ENCODE peak calls at places on chromosomes 16 and 17, in six cellular contexts. J is GM03348; Q is T-helper 1 cell; G is activated CD4-positive, alpha-beta memory T cell treated with anti-CD3 and anti-CD28 coated beads, Interleukin-2, amount 10 ng/mL, durations not matched to agents 7 days and 5 days; Y is mesothelial cell of epicardium; N is NCI-H2081. V is an unnamed sample.

GRCh38 chr16:11683140-11683539 is 14.9 kb downstream of the SNN start:
- DNase-seq in J (no peak), Q (no peak), G (no peak), Y (no peak), N (no peak), V (no peak)

GRCh38 chr16:17474572-17474971 is 3.8 kb upstream of the XYLT1 start:
- DNase-seq in J (no peak), Q (no peak), G (no peak), Y (no peak), N (no peak), V (peak)

GRCh38 chr17:8119575-8120519 is 1.5 kb upstream of the ALOXE3 start:
- DNase-seq in J (peak), Q (peak), G (peak), Y (peak), N (peak), V (peak)

GRCh38 chr16:15618392-15618791 is 24.6 kb downstream of the MARF1 start:
- DNase-seq in J (peak), Q (no peak), G (no peak), Y (no peak), N (no peak), V (no peak)

GRCh38 chr17:68777243-68777855 is 176.2 kb upstream of the FAM20A start:
- DNase-seq in J (peak), Q (no peak), G (peak), Y (no peak), N (peak), V (no peak)

GRCh38 chr17:14305785-14306496 is 5.1 kb downstream of the HS3ST3B1 start:
- DNase-seq in J (no peak), Q (no peak), G (no peak), Y (no peak), N (no peak), V (no peak)

GRCh38 chr16:77555101-77555500 is 120.3 kb upstream of the ADAMTS18 start:
- DNase-seq in J (no peak), Q (no peak), G (no peak), Y (no peak), N (no peak), V (no peak)

GRCh38 chr16:58030136-58030840 is 4.7 kb downstream of the MMP15 start:
- DNase-seq in J (no peak), Q (no peak), G (no peak), Y (no peak), N (no peak), V (no peak)

GRCh38 chr16:75805946-75806345 is 79.7 kb upstream of the CPHXL start:
- DNase-seq in J (no peak), Q (no peak), G (no peak), Y (no peak), N (no peak), V (no peak)

GRCh38 chr16:15694499-15694898 is 44.5 kb downstream of the NDE1 start:
- DNase-seq in J (no peak), Q (no peak), G (no peak), Y (no peak), N (no peak), V (no peak)